ENCODE peak calls at places on chromosomes 4 and X, in eight cellular contexts. E is WERI-Rb-1, T is trophoblast cell, X is tibial artery, H is Karpas-422, S is GM23338, D is K562, G is right cardiac atrium. K is an unnamed sample.

GRCh38 chr4:93303440-93303839 is 525.1 kb upstream of the ATOH1 start:
- DNase-seq in E (no peak), T (no peak), X (no peak), H (no peak), S (no peak), D (no peak), G (no peak), K (no peak)

GRCh38 chr4:59936566-59936965 is 1263.6 kb upstream of the ADGRL3 start:
- DNase-seq in E (no peak), T (no peak), X (no peak), H (no peak), S (no peak), D (no peak), G (no peak), K (no peak)

GRCh38 chr4:149781150-149781549 is 34.5 kb downstream of the IQCM start:
- DNase-seq in E (no peak), T (no peak), X (no peak), H (no peak), S (no peak), D (no peak), G (no peak), K (no peak)

GRCh38 chrX:119790977-119791436 is 423 bp downstream of the RPL39 start:
- DNase-seq in E (peak), T (no peak), X (peak), H (peak), S (no peak), D (peak), G (no peak), K (peak)

GRCh38 chrX:72130762-72131231 is 918 bp downstream of the RTL5 start:
- DNase-seq in E (no peak), T (no peak), X (no peak), H (no peak), S (peak), D (no peak), G (no peak), K (no peak)

GRCh38 chr4:93183589-93183988 is 645.0 kb upstream of the ATOH1 start:
- DNase-seq in E (no peak), T (no peak), X (no peak), H (no peak), S (no peak), D (no peak), G (no peak), K (no peak)

GRCh38 chr4:177441061-177441802 is 1.0 kb downstream of the AGA start:
- DNase-seq in E (no peak), T (no peak), X (peak), H (peak), S (peak), D (peak), G (no peak), K (no peak)

GRCh38 chrX:17242470-17242869 is 132.5 kb upstream of the NHS start:
- DNase-seq in E (peak), T (peak), X (peak), H (peak), S (peak), D (peak), G (no peak), K (peak)

GRCh38 chr4:107737470-107737869 is 17.4 kb upstream of the PAPSS1 start:
- DNase-seq in E (no peak), T (no peak), X (no peak), H (no peak), S (no peak), D (no peak), G (no peak), K (no peak)

GRCh38 chr4:56086073-56086521 is 137.4 kb downstream of the CEP135 start:
- DNase-seq in E (no peak), T (no peak), X (no peak), H (no peak), S (peak), D (no peak), G (no peak), K (no peak)

GRCh38 chrX:50614460-50614859 is 143.8 kb upstream of the DGKK start:
- DNase-seq in E (no peak), T (no peak), X (no peak), H (no peak), S (peak), D (no peak), G (no peak), K (no peak)
- H3K27ac ChIP-seq in E (no peak), T (no peak), X (no peak), H (no peak), S (peak), D (no peak), G (no peak), K (no peak)

GRCh38 chr4:122900314-122900713 is 22.1 kb downstream of the NUDT6 start:
- DNase-seq in E (no peak), T (no peak), X (no peak), H (no peak), S (no peak), D (no peak), G (no peak), K (no peak)
- H3K27ac ChIP-seq in E (no peak), T (no peak), X (peak), H (no peak), S (no peak), D (no peak), G (no peak), K (no peak)

GRCh38 chr4:169225058-169225751 is 45.6 kb downstream of the SH3RF1 start:
- DNase-seq in E (no peak), T (peak), X (no peak), H (no peak), S (no peak), D (no peak), G (no peak), K (no peak)
- H3K27ac ChIP-seq in E (no peak), T (peak), X (no peak), H (no peak), S (no peak), D (no peak), G (no peak), K (peak)

DNA sequence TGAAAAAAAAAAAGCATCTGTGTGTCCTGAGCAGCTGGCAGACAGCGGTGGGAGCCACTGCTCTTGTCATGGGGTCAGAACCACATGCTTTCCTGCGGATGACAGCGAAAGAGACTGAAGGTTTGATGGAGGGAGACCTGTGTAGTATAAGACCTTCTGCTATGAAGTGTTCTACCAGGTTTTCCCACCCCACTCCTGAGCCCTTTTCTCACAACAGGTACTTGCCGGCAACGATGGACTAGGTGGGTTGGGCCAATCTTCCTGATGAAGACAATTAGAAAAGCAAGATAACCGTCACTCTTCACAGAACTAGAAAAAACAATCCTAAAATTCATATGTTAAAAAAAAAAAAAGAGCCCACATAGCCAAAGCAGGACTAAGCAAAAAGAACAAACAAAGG is 107.3 kb downstream of the AFAP1 start:
- DNase-seq in E (no peak), T (no peak), X (no peak), H (peak), S (no peak), D (no peak), G (no peak), K (no peak)
- H3K27ac ChIP-seq in E (no peak), T (no peak), X (peak), H (no peak), S (no peak), D (no peak), G (peak), K (no peak)

GRCh38 chr4:124429746-124430250 is 282.7 kb downstream of the ANKRD50 start:
- DNase-seq in E (no peak), T (no peak), X (no peak), H (no peak), S (no peak), D (no peak), G (no peak), K (no peak)
- H3K27ac ChIP-seq in E (no peak), T (no peak), X (no peak), H (no peak), S (no peak), D (no peak), G (no peak), K (no peak)

DNA sequence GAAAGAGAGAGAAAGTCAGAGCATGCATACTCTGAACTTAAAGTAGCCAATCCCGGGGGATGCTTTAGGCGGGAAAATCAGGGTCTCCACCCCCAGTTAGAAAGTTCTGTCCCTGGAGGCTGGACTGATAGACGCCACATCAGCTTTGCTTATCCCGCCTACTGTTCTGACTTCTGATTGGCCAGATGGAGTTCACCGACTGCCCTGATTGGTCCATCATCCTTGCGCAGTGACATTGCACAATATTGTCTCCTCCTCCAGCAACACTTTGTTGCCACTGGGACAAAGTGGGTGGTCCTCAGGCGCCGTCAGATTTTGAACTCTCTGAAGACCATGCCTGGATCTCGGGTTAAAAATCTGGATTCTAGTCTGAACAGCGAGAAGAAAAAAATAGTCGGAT is 50.3 kb downstream of the SSX3 start:
- DNase-seq in E (no peak), T (no peak), X (no peak), H (no peak), S (peak), D (peak), G (no peak), K (no peak)
- H3K27ac ChIP-seq in E (no peak), T (no peak), X (no peak), H (no peak), S (no peak), D (no peak), G (no peak), K (no peak)

GRCh38 chr4:185585211-185585610 is 49.9 kb upstream of the PDLIM3 start:
- DNase-seq in E (no peak), T (no peak), X (no peak), H (no peak), S (no peak), D (no peak), G (no peak), K (no peak)
- H3K27ac ChIP-seq in E (no peak), T (no peak), X (peak), H (no peak), S (no peak), D (no peak), G (no peak), K (no peak)

GRCh38 chr4:2869659-2870058 is 26.0 kb downstream of the ADD1 start:
- DNase-seq in E (peak), T (no peak), X (no peak), H (no peak), S (no peak), D (no peak), G (no peak), K (no peak)
- H3K27ac ChIP-seq in E (peak), T (no peak), X (no peak), H (no peak), S (peak), D (no peak), G (no peak), K (peak)

DNA sequence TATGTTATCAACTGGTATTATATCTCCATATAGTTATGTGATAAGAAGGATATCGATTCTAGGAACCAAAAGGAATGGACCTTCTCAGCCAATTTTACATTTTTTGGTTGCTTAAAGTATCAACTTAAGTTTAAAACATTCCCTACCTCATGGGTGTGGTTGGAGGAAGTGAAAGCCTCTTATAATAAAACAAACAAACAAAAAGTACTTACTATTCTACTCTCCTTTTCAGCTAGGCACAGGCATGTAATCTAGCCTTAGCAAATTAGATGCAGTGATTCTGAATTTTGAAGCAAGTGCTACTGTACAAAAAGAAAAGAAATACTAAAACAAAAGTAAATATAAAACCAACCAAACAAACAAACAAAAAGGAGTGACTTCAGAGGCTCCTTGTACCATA is 485.4 kb downstream of the C4orf33 start:
- DNase-seq in E (no peak), T (no peak), X (no peak), H (no peak), S (no peak), D (no peak), G (no peak), K (no peak)
- H3K27ac ChIP-seq in E (no peak), T (no peak), X (no peak), H (no peak), S (no peak), D (no peak), G (no peak), K (no peak)

DNA sequence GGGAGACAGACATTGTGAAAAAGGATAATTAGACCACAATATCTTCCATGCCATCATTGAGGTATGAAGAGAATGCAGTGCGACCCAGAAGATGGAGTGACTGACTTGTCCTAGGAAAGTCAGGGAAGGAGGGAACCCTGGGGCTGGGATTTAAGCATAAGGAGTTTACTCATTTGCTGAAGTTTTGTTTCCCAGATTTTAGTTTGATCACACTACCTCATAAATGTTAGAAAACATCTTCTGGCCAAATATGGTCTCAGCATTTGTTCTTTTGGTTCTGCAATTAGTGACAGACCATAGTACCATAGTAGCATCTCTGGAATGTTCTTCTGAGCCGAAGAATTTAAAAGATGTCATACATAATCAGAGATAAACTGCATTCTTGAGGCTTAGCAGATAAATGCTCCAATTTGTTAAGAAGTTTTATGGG is 96.5 kb upstream of the PGRMC2 start:
- DNase-seq in E (no peak), T (peak), X (no peak), H (no peak), S (no peak), D (no peak), G (no peak), K (no peak)
- H3K27ac ChIP-seq in E (no peak), T (peak), X (no peak), H (no peak), S (no peak), D (no peak), G (no peak), K (no peak)

K was measured in lung.